ENCODE peak calls at places on chromosomes 12 and 14, in five cellular contexts. One of them, this sample, is unnamed. For H3K36me3, the result is how much of the 10 kb centered on the place peaks cover.

GRCh38 chr12:24901975-24902461 is 46.9 kb downstream of the BCAT1 start:
- ATAC-seq in HepG2: no peak
- ATAC-seq in K562: no peak
- ATAC-seq in GM12878: peak
- ATAC-seq in upper lobe of left lung: peak
- ATAC-seq in this sample: no peak

GRCh38 chr14:55605793-55606192 is 25.8 kb downstream of the KTN1 start:
- ATAC-seq in HepG2: peak
- ATAC-seq in K562: no peak
- ATAC-seq in GM12878: no peak
- ATAC-seq in upper lobe of left lung: no peak
- ATAC-seq in this sample: no peak

GRCh38 chr12:124053855-124054254 is 80.8 kb downstream of the ZNF664 start:
- ATAC-seq in HepG2: peak
- ATAC-seq in K562: peak
- ATAC-seq in GM12878: peak
- ATAC-seq in upper lobe of left lung: peak
- ATAC-seq in this sample: peak

GRCh38 chr12:13583630-13584029 is 387.1 kb downstream of the EMP1 start:
- ATAC-seq in HepG2: no peak
- ATAC-seq in K562: no peak
- ATAC-seq in GM12878: no peak
- ATAC-seq in upper lobe of left lung: no peak
- ATAC-seq in this sample: no peak

GRCh38 chr12:123131291-123131831 is 19.5 kb downstream of the PITPNM2 start:
- ATAC-seq in HepG2: no peak
- ATAC-seq in K562: no peak
- ATAC-seq in GM12878: no peak
- ATAC-seq in upper lobe of left lung: no peak
- ATAC-seq in this sample: no peak

GRCh38 chr12:122981036-122981471 is 573 bp downstream of the ARL6IP4 start:
- ATAC-seq in HepG2: peak
- ATAC-seq in K562: peak
- ATAC-seq in GM12878: peak
- ATAC-seq in upper lobe of left lung: peak
- ATAC-seq in this sample: no peak

GRCh38 chr12:28872654-28873268 is 276.3 kb upstream of the FAR2 start:
- ATAC-seq in HepG2: peak
- ATAC-seq in K562: peak
- ATAC-seq in GM12878: peak
- ATAC-seq in upper lobe of left lung: no peak
- ATAC-seq in this sample: no peak

GRCh38 chr12:3253682-3254275 is 176.6 kb downstream of the TSPAN9 start:
- ATAC-seq in HepG2: no peak
- ATAC-seq in K562: no peak
- ATAC-seq in GM12878: no peak
- ATAC-seq in upper lobe of left lung: no peak
- ATAC-seq in this sample: no peak

GRCh38 chr12:11998944-11999315 is 71.8 kb upstream of the BCL2L14 start:
- ATAC-seq in HepG2: no peak
- ATAC-seq in K562: no peak
- ATAC-seq in GM12878: no peak
- ATAC-seq in upper lobe of left lung: no peak
- ATAC-seq in this sample: no peak

GRCh38 chr14:77052281-77053044 is 24.0 kb upstream of the IRF2BPL start:
- ATAC-seq in HepG2: peak
- ATAC-seq in K562: no peak
- ATAC-seq in GM12878: peak
- ATAC-seq in upper lobe of left lung: peak
- ATAC-seq in this sample: no peak

GRCh38 chr12:132106921-132107320 is 37.2 kb downstream of the DDX51 start:
- ATAC-seq in HepG2: no peak
- ATAC-seq in K562: no peak
- ATAC-seq in GM12878: no peak
- ATAC-seq in upper lobe of left lung: no peak
- ATAC-seq in this sample: no peak

GRCh38 chr12:25459541-25459951 is 93.5 kb downstream of the LMNTD1 start:
- ATAC-seq in HepG2: no peak
- ATAC-seq in K562: no peak
- ATAC-seq in GM12878: peak
- ATAC-seq in upper lobe of left lung: peak
- ATAC-seq in this sample: no peak

GRCh38 chr14:39426605-39427004 is 5.6 kb downstream of the FBXO33 start:
- ATAC-seq in HepG2: no peak
- ATAC-seq in K562: no peak
- ATAC-seq in GM12878: peak
- ATAC-seq in upper lobe of left lung: no peak
- ATAC-seq in this sample: no peak

GRCh38 chr14:59374048-59374447 is 91.1 kb downstream of the GPR135 start:
- ATAC-seq in HepG2: peak
- ATAC-seq in K562: no peak
- ATAC-seq in GM12878: no peak
- ATAC-seq in upper lobe of left lung: no peak
- ATAC-seq in this sample: no peak

GRCh38 chr12:78778339-78778738 is 86.2 kb upstream of the SYT1 start:
- ATAC-seq in HepG2: no peak
- ATAC-seq in K562: no peak
- ATAC-seq in GM12878: no peak
- ATAC-seq in upper lobe of left lung: no peak
- ATAC-seq in this sample: no peak

GRCh38 chr14:67172056-67172455 is 17.2 kb upstream of the GARIN2 start:
- ATAC-seq in HepG2: no peak
- ATAC-seq in K562: no peak
- ATAC-seq in GM12878: no peak
- ATAC-seq in upper lobe of left lung: no peak
- ATAC-seq in this sample: no peak

GRCh38 chr12:66087365-66087943 is 43.1 kb downstream of the LLPH start:
- ATAC-seq in HepG2: peak
- ATAC-seq in K562: peak
- ATAC-seq in GM12878: peak
- ATAC-seq in upper lobe of left lung: peak
- ATAC-seq in this sample: no peak

GRCh38 chr14:74840603-74841030 is 35.3 kb downstream of the PROX2 start:
- ATAC-seq in HepG2: no peak
- ATAC-seq in K562: no peak
- ATAC-seq in GM12878: peak
- ATAC-seq in upper lobe of left lung: no peak
- ATAC-seq in this sample: no peak

GRCh38 chr12:47192046-47192445 is 112.3 kb upstream of the AMIGO2 start:
- ATAC-seq in HepG2: no peak
- ATAC-seq in K562: no peak
- ATAC-seq in GM12878: no peak
- ATAC-seq in upper lobe of left lung: no peak
- ATAC-seq in this sample: no peak

GRCh38 chr14:24838945-24839616 is 205.1 kb upstream of the GZMB start:
- ATAC-seq in HepG2: peak
- ATAC-seq in K562: no peak
- ATAC-seq in GM12878: no peak
- ATAC-seq in upper lobe of left lung: no peak
- ATAC-seq in this sample: no peak

GRCh38 chr12:13152281-13152680 is 44.2 kb upstream of the EMP1 start:
- ATAC-seq in HepG2: no peak
- ATAC-seq in K562: no peak
- ATAC-seq in GM12878: no peak
- ATAC-seq in upper lobe of left lung: peak
- ATAC-seq in this sample: peak

GRCh38 chr12:94640134-94640928 is 10.0 kb downstream of the TMCC3 start:
- ATAC-seq in HepG2: no peak
- ATAC-seq in K562: no peak
- ATAC-seq in GM12878: peak
- ATAC-seq in upper lobe of left lung: peak
- ATAC-seq in this sample: peak

GRCh38 chr12:31323466-31324115 is 2.4 kb downstream of the SINHCAF start:
- ATAC-seq in HepG2: peak
- ATAC-seq in K562: peak
- ATAC-seq in GM12878: peak
- ATAC-seq in upper lobe of left lung: peak
- ATAC-seq in this sample: no peak

GRCh38 chr12:110233212-110233903 is 47.7 kb upstream of the ATP2A2 start:
- ATAC-seq in HepG2: peak
- ATAC-seq in K562: no peak
- ATAC-seq in GM12878: no peak
- ATAC-seq in upper lobe of left lung: no peak
- ATAC-seq in this sample: no peak

GRCh38 chr12:53336137-53336785 is at the start of gene SP7:
- ATAC-seq in HepG2: peak
- ATAC-seq in K562: peak
- ATAC-seq in GM12878: peak
- ATAC-seq in upper lobe of left lung: no peak
- ATAC-seq in this sample: no peak

GRCh38 chr14:25048170-25049126 is 1.5 kb downstream of the STXBP6 start:
- ATAC-seq in HepG2: no peak
- ATAC-seq in K562: peak
- ATAC-seq in GM12878: peak
- ATAC-seq in upper lobe of left lung: peak
- ATAC-seq in this sample: peak

GRCh38 chr14:29814153-29815057 is 113.2 kb downstream of the PRKD1 start:
- ATAC-seq in HepG2: no peak
- ATAC-seq in K562: no peak
- ATAC-seq in GM12878: no peak
- ATAC-seq in upper lobe of left lung: peak
- ATAC-seq in this sample: no peak

GRCh38 chr12:106088246-106089200 is 50.2 kb downstream of the NUAK1 start:
- ATAC-seq in HepG2: no peak
- ATAC-seq in K562: no peak
- ATAC-seq in GM12878: no peak
- ATAC-seq in upper lobe of left lung: no peak
- ATAC-seq in this sample: peak

GRCh38 chr12:12538535-12538934 is 24.1 kb downstream of the DUSP16 start:
- ATAC-seq in HepG2: no peak
- ATAC-seq in K562: no peak
- ATAC-seq in GM12878: no peak
- ATAC-seq in upper lobe of left lung: peak
- ATAC-seq in this sample: no peak

GRCh38 chr14:53325176-53325806 is 172.2 kb upstream of the DDHD1 start:
- ATAC-seq in HepG2: no peak
- ATAC-seq in K562: no peak
- ATAC-seq in GM12878: peak
- ATAC-seq in upper lobe of left lung: no peak
- ATAC-seq in this sample: no peak

GRCh38 chr14:55976219-55976618 is 142.0 kb upstream of the PELI2 start:
- ATAC-seq in HepG2: no peak
- ATAC-seq in K562: no peak
- ATAC-seq in GM12878: no peak
- ATAC-seq in upper lobe of left lung: peak
- ATAC-seq in this sample: no peak

GRCh38 chr14:102050625-102051024 is 36.2 kb downstream of the HSP90AA1 start:
- ATAC-seq in HepG2: no peak
- ATAC-seq in K562: no peak
- ATAC-seq in GM12878: no peak
- ATAC-seq in upper lobe of left lung: no peak
- ATAC-seq in this sample: peak

GRCh38 chr14:39491134-39491541 is 58.9 kb upstream of the FBXO33 start:
- ATAC-seq in HepG2: peak
- ATAC-seq in K562: no peak
- ATAC-seq in GM12878: peak
- ATAC-seq in upper lobe of left lung: no peak
- ATAC-seq in this sample: no peak

GRCh38 chr12:56931474-56931978 is 2.7 kb downstream of the SDR9C7 start:
- ATAC-seq in HepG2: peak
- ATAC-seq in K562: peak
- ATAC-seq in GM12878: peak
- ATAC-seq in upper lobe of left lung: peak
- ATAC-seq in this sample: no peak

GRCh38 chr14:22096511-22096890 is 422.9 kb upstream of the OR4E1 start:
- ATAC-seq in HepG2: no peak
- ATAC-seq in K562: no peak
- ATAC-seq in GM12878: no peak
- ATAC-seq in upper lobe of left lung: no peak
- ATAC-seq in this sample: no peak

GRCh38 chr12:67829873-67830272 is 159.4 kb upstream of the IFNG-AS1 start:
- ATAC-seq in HepG2: no peak
- ATAC-seq in K562: no peak
- ATAC-seq in GM12878: no peak
- ATAC-seq in upper lobe of left lung: no peak
- ATAC-seq in this sample: no peak
- TF ChIP-seq EP300 in HepG2: no peak
- TF ChIP-seq EP300 in K562: no peak
- TF ChIP-seq EP300 in GM12878: no peak
- TF ChIP-seq EP300 in upper lobe of left lung: no peak
- TF ChIP-seq EP300 in this sample: no peak

GRCh38 chr12:42237853-42238239 is 202 bp downstream of the YAF2 start:
- ATAC-seq in HepG2: no peak
- ATAC-seq in K562: peak
- ATAC-seq in GM12878: no peak
- ATAC-seq in upper lobe of left lung: peak
- ATAC-seq in this sample: peak
- TF ChIP-seq POLR2AphosphoS5 in HepG2: no peak
- TF ChIP-seq POLR2AphosphoS5 in K562: peak
- TF ChIP-seq POLR2AphosphoS5 in GM12878: peak
- TF ChIP-seq POLR2AphosphoS5 in upper lobe of left lung: no peak
- TF ChIP-seq POLR2AphosphoS5 in this sample: no peak

DNA sequence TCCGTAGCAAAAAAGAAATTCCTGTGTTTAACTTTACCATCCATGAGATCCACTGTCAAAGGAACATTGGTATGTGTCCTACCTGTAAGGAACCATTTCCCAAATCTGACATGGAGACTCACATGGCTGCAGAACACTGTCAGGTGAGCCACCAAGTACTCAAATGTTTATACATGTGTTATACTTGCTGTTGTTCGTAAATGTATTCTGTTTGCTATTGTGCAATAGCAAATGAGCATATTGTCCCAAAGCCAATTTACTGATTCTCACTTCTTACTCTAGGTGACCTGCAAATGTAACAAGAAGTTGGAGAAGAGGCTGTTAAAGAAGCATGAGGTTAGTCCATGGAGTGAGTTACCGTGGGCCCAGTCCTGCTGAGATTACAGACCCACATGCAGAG is 9.4 kb downstream of the TRAFD1 start:
- ATAC-seq in HepG2: no peak
- ATAC-seq in K562: no peak
- ATAC-seq in GM12878: no peak
- ATAC-seq in upper lobe of left lung: no peak
- ATAC-seq in this sample: no peak
- H3K36me3 ChIP-seq in HepG2: under half
- H3K36me3 ChIP-seq in K562: half or more
- H3K36me3 ChIP-seq in GM12878: under half
- H3K36me3 ChIP-seq in upper lobe of left lung: under half
- H3K36me3 ChIP-seq in this sample: under half

GRCh38 chr12:27571463-27571862 is 47.5 kb downstream of the PPFIBP1 start:
- ATAC-seq in HepG2: no peak
- ATAC-seq in K562: no peak
- ATAC-seq in GM12878: no peak
- ATAC-seq in upper lobe of left lung: peak
- ATAC-seq in this sample: peak
- TF ChIP-seq EP300 in HepG2: no peak
- TF ChIP-seq EP300 in K562: no peak
- TF ChIP-seq EP300 in GM12878: no peak
- TF ChIP-seq EP300 in upper lobe of left lung: no peak
- TF ChIP-seq EP300 in this sample: no peak

This sample was measured in gastroesophageal sphincter.